ENCODE peak calls at places on chromosomes 16 and 17, in seven cellular contexts. One of them, this sample, is unnamed.

GRCh38 chr16:58042001-58042885 is 16.7 kb downstream of the MMP15 start:
- DNase-seq in RWPE1: no peak
- DNase-seq in tibial artery: no peak
- DNase-seq in thyroid gland: no peak
- DNase-seq in WERI-Rb-1: no peak
- DNase-seq in heart right ventricle: no peak
- DNase-seq in epithelial cell of prostate: no peak
- DNase-seq in this sample: peak; percentile 62

GRCh38 chr16:4498546-4499195 is 22.5 kb downstream of the HMOX2 start:
- DNase-seq in RWPE1: peak; percentile 55
- DNase-seq in tibial artery: no peak
- DNase-seq in thyroid gland: no peak
- DNase-seq in WERI-Rb-1: no peak
- DNase-seq in heart right ventricle: no peak
- DNase-seq in epithelial cell of prostate: no peak
- DNase-seq in this sample: no peak

GRCh38 chr17:429589-429988 is 77.0 kb upstream of the RPH3AL start:
- DNase-seq in RWPE1: no peak
- DNase-seq in tibial artery: no peak
- DNase-seq in thyroid gland: no peak
- DNase-seq in WERI-Rb-1: no peak
- DNase-seq in heart right ventricle: no peak
- DNase-seq in epithelial cell of prostate: no peak
- DNase-seq in this sample: no peak

GRCh38 chr17:72603346-72604242 is 482.8 kb downstream of the SOX9 start:
- DNase-seq in RWPE1: no peak
- DNase-seq in tibial artery: no peak
- DNase-seq in thyroid gland: no peak
- DNase-seq in WERI-Rb-1: no peak
- DNase-seq in heart right ventricle: no peak
- DNase-seq in epithelial cell of prostate: no peak
- DNase-seq in this sample: no peak

GRCh38 chr16:88015806-88016140 is 64.5 kb downstream of the BANP start:
- DNase-seq in RWPE1: no peak
- DNase-seq in tibial artery: peak; percentile 52
- DNase-seq in thyroid gland: no peak
- DNase-seq in WERI-Rb-1: no peak
- DNase-seq in heart right ventricle: no peak
- DNase-seq in epithelial cell of prostate: no peak
- DNase-seq in this sample: no peak

GRCh38 chr16:31200821-31201510 is 1.6 kb downstream of the PYCARD start:
- DNase-seq in RWPE1: peak; percentile 42
- DNase-seq in tibial artery: no peak
- DNase-seq in thyroid gland: no peak
- DNase-seq in WERI-Rb-1: no peak
- DNase-seq in heart right ventricle: no peak
- DNase-seq in epithelial cell of prostate: no peak
- DNase-seq in this sample: no peak

GRCh38 chr16:3175157-3176153 is 12.5 kb upstream of the OR1F1 start:
- DNase-seq in RWPE1: no peak
- DNase-seq in tibial artery: no peak
- DNase-seq in thyroid gland: no peak
- DNase-seq in WERI-Rb-1: peak; percentile 46
- DNase-seq in heart right ventricle: no peak
- DNase-seq in epithelial cell of prostate: no peak
- DNase-seq in this sample: no peak

GRCh38 chr17:290121-290521 is 62.5 kb downstream of the RPH3AL start:
- DNase-seq in RWPE1: no peak
- DNase-seq in tibial artery: peak; percentile 56
- DNase-seq in thyroid gland: no peak
- DNase-seq in WERI-Rb-1: no peak
- DNase-seq in heart right ventricle: no peak
- DNase-seq in epithelial cell of prostate: no peak
- DNase-seq in this sample: no peak

GRCh38 chr17:15307686-15308085 is 33.7 kb downstream of the TEKT3 start:
- DNase-seq in RWPE1: no peak
- DNase-seq in tibial artery: no peak
- DNase-seq in thyroid gland: no peak
- DNase-seq in WERI-Rb-1: no peak
- DNase-seq in heart right ventricle: no peak
- DNase-seq in epithelial cell of prostate: no peak
- DNase-seq in this sample: no peak

GRCh38 chr16:19071811-19072777 is 4.7 kb downstream of the COQ7 start:
- DNase-seq in RWPE1: peak; percentile 42
- DNase-seq in tibial artery: no peak
- DNase-seq in thyroid gland: peak; percentile 46
- DNase-seq in WERI-Rb-1: peak; percentile 77
- DNase-seq in heart right ventricle: peak; percentile 41
- DNase-seq in epithelial cell of prostate: no peak
- DNase-seq in this sample: peak; percentile 57

GRCh38 chr16:80628254-80628653 is 87.5 kb downstream of the DYNLRB2 start:
- DNase-seq in RWPE1: no peak
- DNase-seq in tibial artery: no peak
- DNase-seq in thyroid gland: no peak
- DNase-seq in WERI-Rb-1: no peak
- DNase-seq in heart right ventricle: no peak
- DNase-seq in epithelial cell of prostate: no peak
- DNase-seq in this sample: no peak

GRCh38 chr17:32878211-32878610 is 1.3 kb upstream of the MYO1D start:
- DNase-seq in RWPE1: no peak
- DNase-seq in tibial artery: peak; percentile 90
- DNase-seq in thyroid gland: peak; percentile 81
- DNase-seq in WERI-Rb-1: no peak
- DNase-seq in heart right ventricle: peak; percentile 15
- DNase-seq in epithelial cell of prostate: no peak
- DNase-seq in this sample: peak; percentile 44

GRCh38 chr17:67044940-67045339 is 586 bp downstream of the CACNG1 start:
- DNase-seq in RWPE1: no peak
- DNase-seq in tibial artery: no peak
- DNase-seq in thyroid gland: no peak
- DNase-seq in WERI-Rb-1: no peak
- DNase-seq in heart right ventricle: no peak
- DNase-seq in epithelial cell of prostate: no peak
- DNase-seq in this sample: no peak

GRCh38 chr16:11380836-11381235 is 35.6 kb downstream of the RMI2 start:
- DNase-seq in RWPE1: no peak
- DNase-seq in tibial artery: no peak
- DNase-seq in thyroid gland: peak; percentile 61
- DNase-seq in WERI-Rb-1: no peak
- DNase-seq in heart right ventricle: no peak
- DNase-seq in epithelial cell of prostate: no peak
- DNase-seq in this sample: no peak

GRCh38 chr16:8812162-8812843 is 14.7 kb downstream of the PMM2 start:
- DNase-seq in RWPE1: no peak
- DNase-seq in tibial artery: no peak
- DNase-seq in thyroid gland: no peak
- DNase-seq in WERI-Rb-1: no peak
- DNase-seq in heart right ventricle: no peak
- DNase-seq in epithelial cell of prostate: no peak
- DNase-seq in this sample: no peak

GRCh38 chr17:78337244-78338109 is 22.4 kb downstream of the SOCS3 start:
- DNase-seq in RWPE1: peak; percentile 68
- DNase-seq in tibial artery: no peak
- DNase-seq in thyroid gland: no peak
- DNase-seq in WERI-Rb-1: no peak
- DNase-seq in heart right ventricle: no peak
- DNase-seq in epithelial cell of prostate: no peak
- DNase-seq in this sample: no peak

DNA sequence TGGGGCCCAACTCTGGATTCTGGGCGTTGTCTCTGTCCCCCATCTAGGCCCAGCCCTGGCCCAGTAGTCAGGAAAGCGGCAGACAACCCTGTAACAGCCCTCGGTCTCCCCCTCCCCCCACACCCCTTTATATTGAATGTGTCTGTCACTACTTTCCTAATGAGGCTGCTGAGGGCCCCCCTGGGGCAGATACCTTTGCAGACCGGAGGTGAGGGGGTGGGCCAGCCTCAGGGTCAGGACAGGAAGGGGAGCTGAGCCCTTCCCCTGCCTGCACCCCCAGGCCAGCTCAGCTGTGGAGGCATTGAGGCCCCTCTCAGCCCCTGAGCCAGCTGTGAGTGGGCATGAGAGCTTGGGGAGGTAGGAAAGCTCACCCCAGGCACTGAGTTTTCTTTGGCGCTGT is 17.1 kb downstream of the RAI1 start:
- DNase-seq in RWPE1: no peak
- DNase-seq in tibial artery: no peak
- DNase-seq in thyroid gland: no peak
- DNase-seq in WERI-Rb-1: no peak
- DNase-seq in heart right ventricle: no peak
- DNase-seq in epithelial cell of prostate: no peak
- DNase-seq in this sample: no peak
- H3K27ac ChIP-seq in RWPE1: peak overlapping the region; percentile 82
- H3K27ac ChIP-seq in tibial artery: peak overlapping the region; percentile 95
- H3K27ac ChIP-seq in thyroid gland: peak overlapping the region; percentile 77
- H3K27ac ChIP-seq in WERI-Rb-1: no peak overlapping the region
- H3K27ac ChIP-seq in heart right ventricle: peak overlapping the region; percentile 98
- H3K27ac ChIP-seq in epithelial cell of prostate: no peak overlapping the region
- H3K27ac ChIP-seq in this sample: peak overlapping the region; percentile 94

DNA sequence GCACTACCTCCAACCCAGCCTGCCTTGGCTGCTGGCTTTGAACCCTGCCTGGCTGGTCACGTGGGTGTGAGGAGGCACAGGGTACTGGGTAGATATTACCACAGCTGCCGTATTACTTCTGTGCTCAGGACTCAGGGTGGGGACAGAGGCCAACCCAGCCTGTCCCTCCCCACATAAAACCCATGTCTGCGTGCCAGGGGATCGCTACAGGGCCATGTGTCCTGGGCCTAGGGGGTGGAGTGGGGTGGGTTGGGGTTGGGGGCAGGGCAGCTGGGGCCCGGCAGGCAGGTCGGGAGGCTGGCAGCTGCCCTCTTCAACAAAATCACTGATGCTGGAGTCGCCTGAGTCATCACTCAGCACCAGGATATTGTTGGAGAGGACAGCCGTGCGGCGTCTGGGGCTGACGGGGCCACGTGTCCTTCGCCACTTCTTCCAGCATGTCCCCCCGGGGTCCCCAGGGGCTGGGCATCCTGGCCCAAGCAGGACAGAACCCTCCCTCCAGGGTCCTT is 39.7 kb upstream of the PVALEF start:
- DNase-seq in RWPE1: no peak
- DNase-seq in tibial artery: no peak
- DNase-seq in thyroid gland: no peak
- DNase-seq in WERI-Rb-1: no peak
- DNase-seq in heart right ventricle: no peak
- DNase-seq in epithelial cell of prostate: no peak
- DNase-seq in this sample: no peak
- H3K27ac ChIP-seq in RWPE1: peak overlapping the region; percentile 18
- H3K27ac ChIP-seq in tibial artery: no peak overlapping the region
- H3K27ac ChIP-seq in thyroid gland: no peak overlapping the region
- H3K27ac ChIP-seq in WERI-Rb-1: no peak overlapping the region
- H3K27ac ChIP-seq in heart right ventricle: no peak overlapping the region
- H3K27ac ChIP-seq in epithelial cell of prostate: no peak overlapping the region
- H3K27ac ChIP-seq in this sample: no peak overlapping the region

GRCh38 chr16:56451753-56452689 is 667 bp downstream of the OGFOD1 start:
- DNase-seq in RWPE1: peak; percentile 69
- DNase-seq in tibial artery: peak; percentile 79
- DNase-seq in thyroid gland: peak; percentile 51
- DNase-seq in WERI-Rb-1: no peak
- DNase-seq in heart right ventricle: no peak
- DNase-seq in epithelial cell of prostate: no peak
- DNase-seq in this sample: peak; percentile 53
- H3K27ac ChIP-seq in RWPE1: peak overlapping the region; percentile 86
- H3K27ac ChIP-seq in tibial artery: peak overlapping the region; percentile 88
- H3K27ac ChIP-seq in thyroid gland: peak overlapping the region; percentile 55
- H3K27ac ChIP-seq in WERI-Rb-1: peak overlapping the region; percentile 95
- H3K27ac ChIP-seq in heart right ventricle: peak overlapping the region; percentile 89
- H3K27ac ChIP-seq in epithelial cell of prostate: peak overlapping the region; percentile 77
- H3K27ac ChIP-seq in this sample: peak overlapping the region; percentile 57

GRCh38 chr17:76246080-76247066 is 6.1 kb upstream of the RNF157 start:
- DNase-seq in RWPE1: no peak
- DNase-seq in tibial artery: peak; percentile 25
- DNase-seq in thyroid gland: no peak
- DNase-seq in WERI-Rb-1: no peak
- DNase-seq in heart right ventricle: no peak
- DNase-seq in epithelial cell of prostate: no peak
- DNase-seq in this sample: no peak
- H3K27ac ChIP-seq in RWPE1: no peak overlapping the region
- H3K27ac ChIP-seq in tibial artery: no peak overlapping the region
- H3K27ac ChIP-seq in thyroid gland: no peak overlapping the region
- H3K27ac ChIP-seq in WERI-Rb-1: no peak overlapping the region
- H3K27ac ChIP-seq in heart right ventricle: no peak overlapping the region
- H3K27ac ChIP-seq in epithelial cell of prostate: no peak overlapping the region
- H3K27ac ChIP-seq in this sample: no peak overlapping the region